ENCODE peak calls at places on chromosomes 6 and 20, in four cellular contexts. One of them, this sample, is unnamed.

GRCh38 chr20:62980970-62981369 is 25.8 kb downstream of the BHLHE23 start:
- DNase-seq in hepatic stellate cell: no peak
- DNase-seq in neural crest cell: peak
- DNase-seq in D721Med: no peak
- DNase-seq in this sample: no peak

GRCh38 chr20:37990571-37991151 is 42.6 kb downstream of the TTI1 start:
- DNase-seq in neural crest cell: no peak
- DNase-seq in D721Med: no peak
- DNase-seq in hepatic stellate cell: no peak
- DNase-seq in this sample: peak

GRCh38 chr20:42530855-42531674 is 658.6 kb downstream of the PTPRT start:
- DNase-seq in hepatic stellate cell: no peak
- DNase-seq in D721Med: no peak
- DNase-seq in neural crest cell: peak
- DNase-seq in this sample: no peak

GRCh38 chr6:52276130-52276529 is 8.4 kb downstream of the MCM3 start:
- DNase-seq in neural crest cell: no peak
- DNase-seq in D721Med: no peak
- DNase-seq in hepatic stellate cell: no peak
- DNase-seq in this sample: no peak

GRCh38 chr6:257774-258173 is 34.5 kb upstream of the DUSP22 start:
- DNase-seq in neural crest cell: no peak
- DNase-seq in hepatic stellate cell: no peak
- DNase-seq in D721Med: no peak
- DNase-seq in this sample: no peak

GRCh38 chr6:148507774-148508173 is 165.1 kb downstream of the SASH1 start:
- DNase-seq in D721Med: no peak
- DNase-seq in hepatic stellate cell: no peak
- DNase-seq in neural crest cell: no peak
- DNase-seq in this sample: no peak

GRCh38 chr6:25010917-25011625 is 75.3 kb upstream of the RIPOR2 start:
- DNase-seq in neural crest cell: no peak
- DNase-seq in D721Med: no peak
- DNase-seq in hepatic stellate cell: no peak
- DNase-seq in this sample: no peak

GRCh38 chr6:13870185-13870584 is 54.6 kb upstream of the RNF182 start:
- DNase-seq in D721Med: no peak
- DNase-seq in neural crest cell: no peak
- DNase-seq in hepatic stellate cell: no peak
- DNase-seq in this sample: peak

GRCh38 chr6:166027761-166028160 is 139.9 kb downstream of the TBXT start:
- DNase-seq in D721Med: no peak
- DNase-seq in hepatic stellate cell: no peak
- DNase-seq in neural crest cell: no peak
- DNase-seq in this sample: no peak

GRCh38 chr6:87184762-87185250 is 29.4 kb downstream of the ZNF292 start:
- DNase-seq in neural crest cell: no peak
- DNase-seq in D721Med: no peak
- DNase-seq in hepatic stellate cell: no peak
- DNase-seq in this sample: no peak

GRCh38 chr6:2990932-2991506 is 8.7 kb upstream of the NQO2 start:
- DNase-seq in neural crest cell: no peak
- DNase-seq in D721Med: no peak
- DNase-seq in hepatic stellate cell: no peak
- DNase-seq in this sample: no peak

GRCh38 chr6:45590225-45590624 is 212.5 kb upstream of the SUPT3H start:
- DNase-seq in neural crest cell: no peak
- DNase-seq in hepatic stellate cell: no peak
- DNase-seq in D721Med: no peak
- DNase-seq in this sample: no peak

GRCh38 chr6:55142610-55143009 is 31.7 kb upstream of the HCRTR2 start:
- DNase-seq in neural crest cell: no peak
- DNase-seq in hepatic stellate cell: no peak
- DNase-seq in D721Med: no peak
- DNase-seq in this sample: no peak

GRCh38 chr20:54116550-54117235 is 46.3 kb upstream of the BCAS1 start:
- DNase-seq in neural crest cell: no peak
- DNase-seq in D721Med: no peak
- DNase-seq in hepatic stellate cell: no peak
- DNase-seq in this sample: no peak

GRCh38 chr6:127737009-127737486 is 160.1 kb downstream of the C6orf58 start:
- DNase-seq in hepatic stellate cell: peak
- DNase-seq in D721Med: no peak
- DNase-seq in neural crest cell: peak
- DNase-seq in this sample: no peak

GRCh38 chr6:22036267-22036666 is 260.6 kb downstream of the PRL start:
- DNase-seq in D721Med: no peak
- DNase-seq in hepatic stellate cell: no peak
- DNase-seq in neural crest cell: no peak
- DNase-seq in this sample: no peak

GRCh38 chr6:6678185-6678671 is 89.7 kb downstream of the LY86 start:
- DNase-seq in hepatic stellate cell: no peak
- DNase-seq in D721Med: no peak
- DNase-seq in neural crest cell: no peak
- DNase-seq in this sample: peak

GRCh38 chr20:25294459-25295385 is 46.8 kb downstream of the PYGB start:
- DNase-seq in D721Med: peak
- DNase-seq in neural crest cell: peak
- DNase-seq in hepatic stellate cell: peak
- DNase-seq in this sample: peak

GRCh38 chr6:16731503-16732018 is 29.7 kb downstream of the ATXN1 start:
- DNase-seq in neural crest cell: no peak
- DNase-seq in hepatic stellate cell: no peak
- DNase-seq in D721Med: no peak
- DNase-seq in this sample: no peak

GRCh38 chr20:32789896-32790750 is 27.9 kb downstream of the DNMT3B start:
- DNase-seq in neural crest cell: peak
- DNase-seq in hepatic stellate cell: peak
- DNase-seq in D721Med: peak
- DNase-seq in this sample: peak

GRCh38 chr6:15536201-15536955 is 126.5 kb downstream of the DTNBP1 start:
- DNase-seq in hepatic stellate cell: no peak
- DNase-seq in D721Med: no peak
- DNase-seq in neural crest cell: no peak
- DNase-seq in this sample: no peak

GRCh38 chr6:56096454-56096853 is 150.9 kb downstream of the COL21A1 start:
- DNase-seq in hepatic stellate cell: no peak
- DNase-seq in neural crest cell: no peak
- DNase-seq in D721Med: no peak
- DNase-seq in this sample: no peak

This sample was measured in SJSA1.